ENCODE peak calls at places on chromosomes 5 and 9, in seven cellular contexts. F is AG10803, V is endodermal cell, N is HCT116, U is mucosa of descending colon, M is cardiac muscle cell, A is cardiac fibroblast. K is an unnamed sample.

GRCh38 chr9:74773886-74774479 is 113.7 kb downstream of the TRPM6 start:
- DNase-seq in A (peak; percentile 84), N (peak; percentile 67), V (peak; percentile 89), M (peak; percentile 81), U (peak; percentile 82), F (peak; percentile 71), K (peak; percentile 76)

GRCh38 chr9:121684381-121685145 is 33.1 kb downstream of the DAB2IP start:
- DNase-seq in A (peak; percentile 53), U (peak; percentile 75), M (peak; percentile 30), F (peak; percentile 29), V (peak; percentile 94), N (no peak), K (peak; percentile 64)

GRCh38 chr5:124736111-124736813 is 10.2 kb downstream of the ZNF608 start:
- DNase-seq in A (no peak), N (no peak), V (no peak), U (no peak), M (no peak), F (peak; percentile 83), K (no peak)

GRCh38 chr5:10596310-10596703 is 32.4 kb downstream of the ANKRD33B start:
- DNase-seq in M (no peak), N (no peak), F (no peak), V (no peak), A (no peak), U (no peak), K (no peak)

GRCh38 chr5:143634689-143635088 is 177.3 kb upstream of the HMHB1 start:
- DNase-seq in U (no peak), M (no peak), N (no peak), F (no peak), V (no peak), A (no peak), K (no peak)

GRCh38 chr9:111870774-111871542 is 25.7 kb upstream of the UGCG start:
- DNase-seq in A (no peak), U (no peak), N (no peak), V (no peak), M (no peak), F (no peak), K (no peak)

GRCh38 chr5:132800545-132800944 is 12.6 kb upstream of the SOWAHA start:
- DNase-seq in M (no peak), F (no peak), V (no peak), A (no peak), N (no peak), U (no peak), K (no peak)

GRCh38 chr5:6899215-6899614 is 186.0 kb downstream of the TENT4A start:
- DNase-seq in U (no peak), N (no peak), M (no peak), V (no peak), A (no peak), F (peak; percentile 39), K (no peak)

GRCh38 chr5:1414311-1415058 is 30.8 kb downstream of the SLC6A3 start:
- DNase-seq in V (no peak), F (no peak), M (no peak), N (no peak), A (no peak), U (no peak), K (peak; percentile 37)

GRCh38 chr5:850511-851006 is at the start of gene ZDHHC11:
- DNase-seq in M (no peak), A (no peak), N (no peak), F (no peak), U (peak; percentile 45), V (no peak), K (peak; percentile 83)

GRCh38 chr5:5658226-5658625 is 235.7 kb downstream of the ICE1 start:
- DNase-seq in F (peak; percentile 64), M (no peak), V (no peak), A (peak; percentile 72), N (no peak), U (no peak), K (no peak)

GRCh38 chr9:5838884-5839571 is 6.1 kb upstream of the ERMP1 start:
- DNase-seq in M (peak; percentile 11), U (peak; percentile 52), A (peak; percentile 37), V (peak; percentile 73), F (peak; percentile 46), N (peak; percentile 77), K (no peak)

GRCh38 chr5:154166901-154167791 is 23.4 kb upstream of the GALNT10 start:
- DNase-seq in N (no peak), V (peak; percentile 80), M (no peak), U (no peak), F (no peak), A (no peak), K (no peak)

GRCh38 chr9:114591206-114591853 is 3.8 kb downstream of the ATP6V1G1 start:
- DNase-seq in U (no peak), M (no peak), A (peak; percentile 10), V (no peak), F (peak; percentile 28), N (no peak), K (no peak)

GRCh38 chr9:30697958-30698357 is 1686.5 kb upstream of the ACO1 start:
- DNase-seq in A (no peak), N (no peak), F (no peak), V (no peak), M (no peak), U (no peak), K (no peak)

GRCh38 chr5:180908400-180908799 is 9.4 kb downstream of the BTNL8 start:
- DNase-seq in M (no peak), V (no peak), U (no peak), A (no peak), F (no peak), N (no peak), K (no peak)

GRCh38 chr9:125521462-125522327 is 185.3 kb downstream of the MAPKAP1 start:
- DNase-seq in F (peak; percentile 94), U (no peak), N (peak; percentile 76), M (no peak), V (no peak), A (peak; percentile 86), K (no peak)

GRCh38 chr5:176547811-176548210 is 1.3 kb upstream of the CDHR2 start:
- DNase-seq in F (peak; percentile 25), U (peak; percentile 80), M (no peak), N (no peak), A (no peak), V (no peak), K (no peak)

GRCh38 chr5:155906046-155906445 is 420.9 kb upstream of the SGCD start:
- DNase-seq in V (no peak), F (no peak), N (no peak), M (peak; percentile 4), U (no peak), A (no peak), K (no peak)

GRCh38 chr9:4117835-4118610 is 181.8 kb downstream of the GLIS3 start:
- DNase-seq in V (peak; percentile 81), M (no peak), N (no peak), A (no peak), F (no peak), U (peak; percentile 50), K (peak; percentile 41)

GRCh38 chr5:78727786-78728761 is 79.5 kb upstream of the LHFPL2 start:
- DNase-seq in N (no peak), U (no peak), M (no peak), F (no peak), V (no peak), A (no peak), K (no peak)

GRCh38 chr9:92294297-92294676 is 790 bp upstream of the IARS1 start:
- DNase-seq in A (peak; percentile 20), V (peak; percentile 54), M (no peak), U (no peak), F (peak; percentile 38), N (no peak), K (peak; percentile 41)

GRCh38 chr5:82278711-82279370 is 687 bp upstream of the RPS23 start:
- DNase-seq in V (no peak), U (peak; percentile 40), F (no peak), A (no peak), M (no peak), N (no peak), K (no peak)

GRCh38 chr5:168895295-168896019 is 316.3 kb upstream of the PANK3 start:
- DNase-seq in V (no peak), N (no peak), U (no peak), F (no peak), A (no peak), M (no peak), K (no peak)

GRCh38 chr5:68343421-68343826 is 127.9 kb downstream of the PIK3R1 start:
- DNase-seq in F (peak; percentile 80), A (peak; percentile 90), M (no peak), U (no peak), N (no peak), V (peak; percentile 50), K (no peak)

GRCh38 chr5:102718819-102719218 is 36.3 kb upstream of the PAM start:
- DNase-seq in A (peak; percentile 28), V (no peak), N (no peak), F (peak; percentile 63), M (no peak), U (no peak), K (no peak)

GRCh38 chr9:98848450-98849149 is 41.1 kb downstream of the GALNT12 start:
- DNase-seq in N (peak; percentile 93), F (peak; percentile 90), V (peak; percentile 95), U (peak; percentile 94), M (peak; percentile 91), A (peak; percentile 91), K (peak; percentile 91)
- H3K4me3 ChIP-seq in N (no peak overlapping the region), F (peak overlapping the region; percentile 12), V (no peak overlapping the region), U (no peak overlapping the region), M (no peak overlapping the region), A (no peak overlapping the region), K (peak overlapping the region; percentile 28)

GRCh38 chr9:37372839-37373238 is 49.7 kb upstream of the GRHPR start:
- DNase-seq in F (no peak), N (no peak), U (no peak), M (no peak), A (no peak), V (no peak), K (no peak)

GRCh38 chr9:37370968-37371563 is 51.4 kb upstream of the GRHPR start:
- DNase-seq in A (no peak), U (no peak), F (no peak), N (no peak), M (no peak), V (no peak), K (no peak)

GRCh38 chr9:37373621-37374020 is 48.9 kb upstream of the GRHPR start:
- DNase-seq in A (no peak), N (no peak), U (no peak), M (no peak), V (no peak), F (no peak), K (no peak)

GRCh38 chr9:37370282-37370681 is 52.2 kb upstream of the GRHPR start:
- DNase-seq in U (no peak), A (no peak), M (no peak), V (no peak), F (no peak), N (no peak), K (no peak)

GRCh38 chr9:37371565-37372464 is 50.7 kb upstream of the GRHPR start:
- DNase-seq in U (no peak), F (peak; percentile 36), N (no peak), V (no peak), M (no peak), A (peak; percentile 79), K (no peak)
- H3K4me3 ChIP-seq in U (no peak overlapping the region), F (no peak overlapping the region), N (no peak overlapping the region), V (no peak overlapping the region), M (no peak overlapping the region), A (no peak overlapping the region), K (no peak overlapping the region)

GRCh38 chr5:173712609-173713176 is 96.2 kb upstream of the BOD1 start:
- DNase-seq in M (no peak), U (no peak), V (no peak), F (no peak), N (no peak), A (no peak), K (no peak)
- H3K4me3 ChIP-seq in M (no peak overlapping the region), U (no peak overlapping the region), V (no peak overlapping the region), F (no peak overlapping the region), N (no peak overlapping the region), A (no peak overlapping the region), K (no peak overlapping the region)

GRCh38 chr9:15276328-15276969 is 30.6 kb downstream of the TTC39B start:
- DNase-seq in V (no peak), U (no peak), N (no peak), A (no peak), M (no peak), F (no peak), K (no peak)
- H3K4me3 ChIP-seq in V (no peak overlapping the region), U (no peak overlapping the region), N (no peak overlapping the region), A (no peak overlapping the region), M (no peak overlapping the region), F (no peak overlapping the region), K (no peak overlapping the region)

K was measured in lower lobe of right lung.